ENCODE peak calls at places on chromosomes 2 and 18, in five cellular contexts. One of them, this sample, is unnamed.

GRCh38 chr2:200305797-200306718 is at the start of gene SPATS2L:
- DNase-seq in stimulated activated CD4-positive, alpha-beta T cell treated with anti-CD3 and anti-CD28 coated beads, TNF-alpha, amount 100 ng/mL, for 24 hours: peak; percentile 31
- DNase-seq in GM13977: no peak
- DNase-seq in progenitor cell of endocrine pancreas: peak; percentile 72
- DNase-seq in GM06990: peak; percentile 80
- DNase-seq in this sample: no peak

GRCh38 chr2:215931256-215931903 is 82.0 kb downstream of the MREG start:
- DNase-seq in stimulated activated CD4-positive, alpha-beta T cell treated with anti-CD3 and anti-CD28 coated beads, TNF-alpha, amount 100 ng/mL, for 24 hours: peak; percentile 33
- DNase-seq in GM13977: peak; percentile 47
- DNase-seq in progenitor cell of endocrine pancreas: peak; percentile 40
- DNase-seq in GM06990: no peak
- DNase-seq in this sample: no peak

GRCh38 chr2:46813046-46813445 is 102.6 kb downstream of the MCFD2 start:
- DNase-seq in stimulated activated CD4-positive, alpha-beta T cell treated with anti-CD3 and anti-CD28 coated beads, TNF-alpha, amount 100 ng/mL, for 24 hours: no peak
- DNase-seq in GM13977: no peak
- DNase-seq in progenitor cell of endocrine pancreas: no peak
- DNase-seq in GM06990: no peak
- DNase-seq in this sample: no peak

GRCh38 chr2:34305587-34305986 is 706.5 kb upstream of the FAM98A start:
- DNase-seq in stimulated activated CD4-positive, alpha-beta T cell treated with anti-CD3 and anti-CD28 coated beads, TNF-alpha, amount 100 ng/mL, for 24 hours: no peak
- DNase-seq in GM13977: no peak
- DNase-seq in progenitor cell of endocrine pancreas: no peak
- DNase-seq in GM06990: no peak
- DNase-seq in this sample: no peak

GRCh38 chr18:76487076-76487475 is 8.0 kb downstream of the ZNF516 start:
- DNase-seq in stimulated activated CD4-positive, alpha-beta T cell treated with anti-CD3 and anti-CD28 coated beads, TNF-alpha, amount 100 ng/mL, for 24 hours: no peak
- DNase-seq in GM13977: no peak
- DNase-seq in progenitor cell of endocrine pancreas: no peak
- DNase-seq in GM06990: no peak
- DNase-seq in this sample: no peak

GRCh38 chr2:24730481-24730880 is 62.7 kb downstream of the PTRHD1 start:
- DNase-seq in stimulated activated CD4-positive, alpha-beta T cell treated with anti-CD3 and anti-CD28 coated beads, TNF-alpha, amount 100 ng/mL, for 24 hours: no peak
- DNase-seq in GM13977: no peak
- DNase-seq in progenitor cell of endocrine pancreas: no peak
- DNase-seq in GM06990: no peak
- DNase-seq in this sample: no peak

GRCh38 chr2:239778042-239778811 is 246.9 kb downstream of the NDUFA10 start:
- DNase-seq in stimulated activated CD4-positive, alpha-beta T cell treated with anti-CD3 and anti-CD28 coated beads, TNF-alpha, amount 100 ng/mL, for 24 hours: no peak
- DNase-seq in GM13977: no peak
- DNase-seq in progenitor cell of endocrine pancreas: no peak
- DNase-seq in GM06990: no peak
- DNase-seq in this sample: no peak

GRCh38 chr18:77366725-77367641 is 117.3 kb downstream of the GALR1 start:
- DNase-seq in stimulated activated CD4-positive, alpha-beta T cell treated with anti-CD3 and anti-CD28 coated beads, TNF-alpha, amount 100 ng/mL, for 24 hours: no peak
- DNase-seq in GM13977: no peak
- DNase-seq in progenitor cell of endocrine pancreas: peak; percentile 39
- DNase-seq in GM06990: no peak
- DNase-seq in this sample: no peak

GRCh38 chr2:230920167-230920566 is 4.9 kb downstream of the GPR55 start:
- DNase-seq in stimulated activated CD4-positive, alpha-beta T cell treated with anti-CD3 and anti-CD28 coated beads, TNF-alpha, amount 100 ng/mL, for 24 hours: no peak
- DNase-seq in GM13977: no peak
- DNase-seq in progenitor cell of endocrine pancreas: no peak
- DNase-seq in GM06990: no peak
- DNase-seq in this sample: no peak

GRCh38 chr2:203706403-203706802 is at the start of gene CD28:
- DNase-seq in stimulated activated CD4-positive, alpha-beta T cell treated with anti-CD3 and anti-CD28 coated beads, TNF-alpha, amount 100 ng/mL, for 24 hours: peak; percentile 75
- DNase-seq in GM13977: peak; percentile 68
- DNase-seq in progenitor cell of endocrine pancreas: no peak
- DNase-seq in GM06990: peak; percentile 86
- DNase-seq in this sample: peak; percentile 85

GRCh38 chr18:45104071-45104440 is 423.4 kb downstream of the SETBP1 start:
- DNase-seq in stimulated activated CD4-positive, alpha-beta T cell treated with anti-CD3 and anti-CD28 coated beads, TNF-alpha, amount 100 ng/mL, for 24 hours: no peak
- DNase-seq in GM13977: no peak
- DNase-seq in progenitor cell of endocrine pancreas: no peak
- DNase-seq in GM06990: no peak
- DNase-seq in this sample: no peak

GRCh38 chr18:47404845-47405244 is 153.4 kb upstream of the SKOR2 start:
- DNase-seq in stimulated activated CD4-positive, alpha-beta T cell treated with anti-CD3 and anti-CD28 coated beads, TNF-alpha, amount 100 ng/mL, for 24 hours: no peak
- DNase-seq in GM13977: no peak
- DNase-seq in progenitor cell of endocrine pancreas: no peak
- DNase-seq in GM06990: no peak
- DNase-seq in this sample: no peak

GRCh38 chr18:35267161-35267651 is 22.8 kb downstream of the ZSCAN30 start:
- DNase-seq in stimulated activated CD4-positive, alpha-beta T cell treated with anti-CD3 and anti-CD28 coated beads, TNF-alpha, amount 100 ng/mL, for 24 hours: peak; percentile 52
- DNase-seq in GM13977: no peak
- DNase-seq in progenitor cell of endocrine pancreas: no peak
- DNase-seq in GM06990: peak; percentile 62
- DNase-seq in this sample: no peak

GRCh38 chr2:100106460-100106859 is 35.9 kb downstream of the AFF3 start:
- DNase-seq in stimulated activated CD4-positive, alpha-beta T cell treated with anti-CD3 and anti-CD28 coated beads, TNF-alpha, amount 100 ng/mL, for 24 hours: no peak
- DNase-seq in GM13977: no peak
- DNase-seq in progenitor cell of endocrine pancreas: no peak
- DNase-seq in GM06990: no peak
- DNase-seq in this sample: no peak